ENCODE peak calls at places on chromosomes 6 and 20, in four cellular contexts. One of them, this sample, is unnamed.

GRCh38 chr20:35901678-35902544 is 52.4 kb downstream of the SCAND1 start:
- DNase-seq in nephron progenitor cell: no peak
- DNase-seq in fibroblast of villous mesenchyme: peak
- DNase-seq in OCI-LY7: no peak
- DNase-seq in this sample: no peak

GRCh38 chr6:151425561-151425960 is 26.4 kb downstream of the RMND1 start:
- DNase-seq in nephron progenitor cell: no peak
- DNase-seq in fibroblast of villous mesenchyme: peak
- DNase-seq in OCI-LY7: no peak
- DNase-seq in this sample: no peak

GRCh38 chr6:32839356-32839755 is 817 bp upstream of the TAP2 start:
- DNase-seq in nephron progenitor cell: no peak
- DNase-seq in fibroblast of villous mesenchyme: no peak
- DNase-seq in OCI-LY7: no peak
- DNase-seq in this sample: no peak

GRCh38 chr6:45044510-45045252 is 283.4 kb upstream of the RUNX2 start:
- DNase-seq in nephron progenitor cell: no peak
- DNase-seq in fibroblast of villous mesenchyme: no peak
- DNase-seq in OCI-LY7: no peak
- DNase-seq in this sample: no peak

GRCh38 chr6:17672064-17672718 is 34.5 kb downstream of the NUP153 start:
- DNase-seq in nephron progenitor cell: no peak
- DNase-seq in fibroblast of villous mesenchyme: no peak
- DNase-seq in OCI-LY7: no peak
- DNase-seq in this sample: no peak

GRCh38 chr6:106446287-106446885 is 85.9 kb downstream of the CRYBG1 start:
- DNase-seq in nephron progenitor cell: no peak
- DNase-seq in fibroblast of villous mesenchyme: peak
- DNase-seq in OCI-LY7: peak
- DNase-seq in this sample: no peak

GRCh38 chr6:1381397-1382330 is 7.7 kb upstream of the FOXF2 start:
- DNase-seq in nephron progenitor cell: peak
- DNase-seq in fibroblast of villous mesenchyme: peak
- DNase-seq in OCI-LY7: peak
- DNase-seq in this sample: no peak

GRCh38 chr6:44525761-44526351 is 138.3 kb downstream of the CDC5L start:
- DNase-seq in nephron progenitor cell: no peak
- DNase-seq in fibroblast of villous mesenchyme: no peak
- DNase-seq in OCI-LY7: no peak
- DNase-seq in this sample: no peak

GRCh38 chr6:21748343-21749063 is 155.0 kb downstream of the SOX4 start:
- DNase-seq in nephron progenitor cell: peak
- DNase-seq in fibroblast of villous mesenchyme: no peak
- DNase-seq in OCI-LY7: peak
- DNase-seq in this sample: no peak

GRCh38 chr6:26543953-26544352 is 5.8 kb downstream of the HMGN4 start:
- DNase-seq in nephron progenitor cell: no peak
- DNase-seq in fibroblast of villous mesenchyme: peak
- DNase-seq in OCI-LY7: peak
- DNase-seq in this sample: no peak

GRCh38 chr6:2782356-2782708 is 17.1 kb downstream of the WRNIP1 start:
- DNase-seq in nephron progenitor cell: no peak
- DNase-seq in fibroblast of villous mesenchyme: no peak
- DNase-seq in OCI-LY7: no peak
- DNase-seq in this sample: no peak

GRCh38 chr6:69408886-69409285 is 387.9 kb downstream of the LMBRD1 start:
- DNase-seq in nephron progenitor cell: no peak
- DNase-seq in fibroblast of villous mesenchyme: no peak
- DNase-seq in OCI-LY7: no peak
- DNase-seq in this sample: no peak

GRCh38 chr6:148138478-148138877 is 204.2 kb upstream of the SASH1 start:
- DNase-seq in nephron progenitor cell: no peak
- DNase-seq in fibroblast of villous mesenchyme: no peak
- DNase-seq in OCI-LY7: no peak
- DNase-seq in this sample: no peak

GRCh38 chr6:53725791-53726575 is 60.4 kb upstream of the KLHL31 start:
- DNase-seq in nephron progenitor cell: peak
- DNase-seq in fibroblast of villous mesenchyme: peak
- DNase-seq in OCI-LY7: peak
- DNase-seq in this sample: peak

GRCh38 chr6:164859791-164860190 is 449.6 kb downstream of the C6orf118 start:
- DNase-seq in nephron progenitor cell: no peak
- DNase-seq in fibroblast of villous mesenchyme: no peak
- DNase-seq in OCI-LY7: no peak
- DNase-seq in this sample: no peak

GRCh38 chr20:21189761-21190523 is 64.1 kb downstream of the KIZ start:
- DNase-seq in nephron progenitor cell: peak
- DNase-seq in fibroblast of villous mesenchyme: peak
- DNase-seq in OCI-LY7: no peak
- DNase-seq in this sample: no peak

GRCh38 chr6:91895592-91895991 is 1308.7 kb upstream of the MAP3K7 start:
- DNase-seq in nephron progenitor cell: no peak
- DNase-seq in fibroblast of villous mesenchyme: peak
- DNase-seq in OCI-LY7: no peak
- DNase-seq in this sample: no peak

GRCh38 chr6:20433929-20434328 is 32.2 kb downstream of the E2F3 start:
- DNase-seq in nephron progenitor cell: no peak
- DNase-seq in fibroblast of villous mesenchyme: no peak
- DNase-seq in OCI-LY7: no peak
- DNase-seq in this sample: no peak

GRCh38 chr6:98841114-98841513 is 6.7 kb downstream of the POU3F2 start:
- DNase-seq in nephron progenitor cell: no peak
- DNase-seq in fibroblast of villous mesenchyme: no peak
- DNase-seq in OCI-LY7: no peak
- DNase-seq in this sample: no peak

GRCh38 chr6:98841589-98842488 is 7.5 kb downstream of the POU3F2 start:
- DNase-seq in nephron progenitor cell: no peak
- DNase-seq in fibroblast of villous mesenchyme: no peak
- DNase-seq in OCI-LY7: no peak
- DNase-seq in this sample: no peak

GRCh38 chr6:98838027-98838426 is 3.7 kb downstream of the POU3F2 start:
- DNase-seq in nephron progenitor cell: no peak
- DNase-seq in fibroblast of villous mesenchyme: no peak
- DNase-seq in OCI-LY7: no peak
- DNase-seq in this sample: no peak

GRCh38 chr6:98840385-98840784 is 6.0 kb downstream of the POU3F2 start:
- DNase-seq in nephron progenitor cell: no peak
- DNase-seq in fibroblast of villous mesenchyme: no peak
- DNase-seq in OCI-LY7: no peak
- DNase-seq in this sample: no peak

GRCh38 chr6:98839788-98840361 is 5.5 kb downstream of the POU3F2 start:
- DNase-seq in nephron progenitor cell: no peak
- DNase-seq in fibroblast of villous mesenchyme: peak
- DNase-seq in OCI-LY7: no peak
- DNase-seq in this sample: no peak
- TF ChIP-seq CTCF in nephron progenitor cell: peak
- TF ChIP-seq CTCF in fibroblast of villous mesenchyme: peak
- TF ChIP-seq CTCF in OCI-LY7: no peak
- TF ChIP-seq CTCF in this sample: no peak

GRCh38 chr6:137590684-137591083 is 96.5 kb upstream of the OLIG3 start:
- DNase-seq in nephron progenitor cell: no peak
- DNase-seq in fibroblast of villous mesenchyme: no peak
- DNase-seq in OCI-LY7: no peak
- DNase-seq in this sample: no peak

GRCh38 chr6:137589067-137589848 is 95.1 kb upstream of the OLIG3 start:
- DNase-seq in nephron progenitor cell: no peak
- DNase-seq in fibroblast of villous mesenchyme: peak
- DNase-seq in OCI-LY7: peak
- DNase-seq in this sample: no peak

GRCh38 chr6:137588472-137588871 is 94.3 kb upstream of the OLIG3 start:
- DNase-seq in nephron progenitor cell: no peak
- DNase-seq in fibroblast of villous mesenchyme: no peak
- DNase-seq in OCI-LY7: no peak
- DNase-seq in this sample: no peak
- TF ChIP-seq CTCF in nephron progenitor cell: no peak
- TF ChIP-seq CTCF in fibroblast of villous mesenchyme: no peak
- TF ChIP-seq CTCF in OCI-LY7: no peak
- TF ChIP-seq CTCF in this sample: no peak

GRCh38 chr6:71510057-71510713 is 221.6 kb downstream of the OGFRL1 start:
- DNase-seq in nephron progenitor cell: peak
- DNase-seq in fibroblast of villous mesenchyme: peak
- DNase-seq in OCI-LY7: peak
- DNase-seq in this sample: peak
- TF ChIP-seq CTCF in nephron progenitor cell: peak
- TF ChIP-seq CTCF in fibroblast of villous mesenchyme: peak
- TF ChIP-seq CTCF in OCI-LY7: peak
- TF ChIP-seq CTCF in this sample: peak

DNA sequence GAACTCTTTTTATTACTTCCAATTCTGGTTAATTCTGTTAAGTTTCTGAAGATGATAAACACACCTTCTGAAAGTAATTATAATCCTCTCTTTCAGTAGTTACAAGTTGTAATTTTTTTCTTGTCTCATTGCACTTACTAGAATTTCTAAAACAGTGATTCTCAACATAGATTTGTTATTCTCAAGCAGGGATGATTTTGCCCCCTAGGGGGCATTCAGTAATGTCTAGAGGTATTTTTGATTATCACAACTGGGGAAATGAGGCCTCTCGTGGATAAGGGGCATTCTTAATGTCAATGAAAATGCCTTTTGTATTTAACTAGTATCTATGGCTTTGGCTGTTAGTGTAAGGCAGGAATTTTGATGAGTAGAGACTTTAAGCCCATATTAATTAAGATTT is 39.4 kb upstream of the MAFB start:
- DNase-seq in nephron progenitor cell: no peak
- DNase-seq in fibroblast of villous mesenchyme: no peak
- DNase-seq in OCI-LY7: peak
- DNase-seq in this sample: no peak
- TF ChIP-seq CTCF in nephron progenitor cell: no peak
- TF ChIP-seq CTCF in fibroblast of villous mesenchyme: peak
- TF ChIP-seq CTCF in OCI-LY7: peak
- TF ChIP-seq CTCF in this sample: no peak

GRCh38 chr6:152993847-152994246 is 8.7 kb downstream of the MTRF1L start:
- DNase-seq in nephron progenitor cell: no peak
- DNase-seq in fibroblast of villous mesenchyme: no peak
- DNase-seq in OCI-LY7: no peak
- DNase-seq in this sample: no peak

DNA sequence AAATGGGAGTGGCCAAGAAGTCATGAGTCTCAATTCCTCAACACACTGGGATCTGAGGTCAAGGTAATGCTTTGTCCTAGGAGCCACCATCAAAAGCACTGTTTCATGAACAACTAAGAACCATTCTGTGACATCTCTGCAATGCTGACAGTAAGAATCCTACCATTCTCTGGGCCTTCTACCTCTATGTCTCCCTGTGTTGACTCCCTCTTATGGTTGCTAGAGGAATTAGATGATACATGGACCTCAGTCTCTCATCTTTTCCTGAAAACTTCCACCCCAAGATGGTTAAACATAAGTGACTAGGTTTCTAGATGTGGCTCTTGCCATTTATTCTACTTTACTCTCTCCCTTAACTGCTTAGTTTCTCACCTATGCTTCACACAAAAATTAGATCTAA is 9.1 kb downstream of the MTRF1L start:
- DNase-seq in nephron progenitor cell: no peak
- DNase-seq in fibroblast of villous mesenchyme: no peak
- DNase-seq in OCI-LY7: no peak
- DNase-seq in this sample: no peak
- TF ChIP-seq CTCF in nephron progenitor cell: no peak
- TF ChIP-seq CTCF in fibroblast of villous mesenchyme: peak
- TF ChIP-seq CTCF in OCI-LY7: peak
- TF ChIP-seq CTCF in this sample: no peak

DNA sequence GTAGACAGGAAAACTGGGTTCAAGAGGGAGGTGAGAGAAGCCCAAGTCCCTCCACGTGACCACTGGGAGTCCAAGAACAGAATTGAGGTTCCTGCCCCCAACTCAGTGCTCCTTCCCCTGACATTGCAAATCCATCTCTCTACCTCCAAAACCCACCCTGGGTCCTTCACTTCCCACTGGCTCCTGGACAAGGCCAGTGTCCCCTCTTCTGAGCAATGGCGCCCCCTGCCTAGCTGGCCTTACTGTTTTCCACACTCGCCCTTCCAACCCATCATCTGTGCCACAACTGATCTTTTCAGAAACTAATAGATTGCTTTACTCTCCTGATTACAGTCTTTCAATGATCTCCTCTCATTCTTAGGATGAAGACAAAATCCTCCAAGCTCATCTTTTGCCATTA is 200.3 kb downstream of the ANKRD60 start:
- DNase-seq in nephron progenitor cell: peak
- DNase-seq in fibroblast of villous mesenchyme: no peak
- DNase-seq in OCI-LY7: no peak
- DNase-seq in this sample: no peak
- TF ChIP-seq CTCF in nephron progenitor cell: peak
- TF ChIP-seq CTCF in fibroblast of villous mesenchyme: peak
- TF ChIP-seq CTCF in OCI-LY7: peak
- TF ChIP-seq CTCF in this sample: peak

GRCh38 chr20:37651932-37652331 is 41.9 kb upstream of the CTNNBL1 start:
- DNase-seq in nephron progenitor cell: peak
- DNase-seq in fibroblast of villous mesenchyme: peak
- DNase-seq in OCI-LY7: peak
- DNase-seq in this sample: peak
- TF ChIP-seq CTCF in nephron progenitor cell: peak
- TF ChIP-seq CTCF in fibroblast of villous mesenchyme: peak
- TF ChIP-seq CTCF in OCI-LY7: peak
- TF ChIP-seq CTCF in this sample: no peak

DNA sequence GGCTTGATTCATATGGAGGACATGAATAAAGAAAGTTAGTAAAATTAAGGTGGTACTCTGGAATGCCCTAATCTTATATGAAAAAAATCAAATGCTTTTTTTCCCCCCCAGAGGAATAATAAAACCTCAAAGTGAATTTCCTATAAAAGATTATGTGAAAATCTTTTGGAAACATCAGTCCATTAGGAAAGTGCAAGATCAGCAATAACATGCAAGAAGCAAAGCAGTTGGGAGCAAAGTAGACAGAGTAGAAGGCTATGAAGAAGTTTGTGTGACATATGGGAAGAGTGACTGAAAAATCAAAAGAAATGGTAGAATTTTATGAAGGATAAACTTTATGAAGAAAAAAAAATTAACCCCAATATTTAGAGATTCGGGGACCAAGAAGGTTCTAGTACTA is 998.0 kb upstream of the EPHA7 start:
- DNase-seq in nephron progenitor cell: no peak
- DNase-seq in fibroblast of villous mesenchyme: no peak
- DNase-seq in OCI-LY7: no peak
- DNase-seq in this sample: no peak
- TF ChIP-seq CTCF in nephron progenitor cell: no peak
- TF ChIP-seq CTCF in fibroblast of villous mesenchyme: no peak
- TF ChIP-seq CTCF in OCI-LY7: no peak
- TF ChIP-seq CTCF in this sample: no peak